ENCODE peak calls at places on chromosomes 7 and 10, in nine cellular contexts. R is H7; L is A549; M is AG04450; S is effector memory CD4-positive, alpha-beta T cell; T is fibroblast of the conjunctiva; A is Kasumi-1; J is WTC11; P is astrocyte. W is an unnamed sample.

GRCh38 chr7:23938937-23939552 is 229.0 kb downstream of the STK31 start:
- DNase-seq in R (peak), L (peak), M (no peak), S (no peak), T (no peak), A (peak), J (peak), P (peak), W (peak)

GRCh38 chr7:88402529-88402928 is 95.8 kb upstream of the STEAP4 start:
- DNase-seq in R (no peak), L (no peak), M (no peak), S (no peak), T (no peak), A (no peak), J (no peak), P (no peak), W (no peak)

GRCh38 chr7:155002411-155003214 is at the start of gene PAXIP1:
- DNase-seq in R (peak), L (peak), M (no peak), S (peak), T (no peak), A (no peak), J (peak), P (peak), W (no peak)

GRCh38 chr7:130022115-130022514 is 29.1 kb downstream of the ZC3HC1 start:
- DNase-seq in R (no peak), L (no peak), M (no peak), S (no peak), T (no peak), A (no peak), J (no peak), P (no peak), W (no peak)

GRCh38 chr7:158026636-158027265 is 560.9 kb downstream of the PTPRN2 start:
- DNase-seq in R (no peak), L (no peak), M (no peak), S (no peak), T (no peak), A (no peak), J (no peak), P (no peak), W (no peak)

GRCh38 chr7:117806011-117806410 is 67.2 kb downstream of the CTTNBP2 start:
- DNase-seq in R (no peak), L (no peak), M (no peak), S (no peak), T (no peak), A (no peak), J (no peak), P (no peak), W (no peak)

GRCh38 chr10:69496352-69497234 is 45.3 kb downstream of the TSPAN15 start:
- DNase-seq in R (no peak), L (no peak), M (no peak), S (no peak), T (no peak), A (no peak), J (no peak), P (no peak), W (no peak)

GRCh38 chr10:46226232-46226631 is 60.6 kb upstream of the ANTXRL start:
- DNase-seq in R (no peak), L (no peak), M (no peak), S (no peak), T (no peak), A (no peak), J (no peak), P (no peak), W (no peak)

GRCh38 chr7:116197355-116197754 is 13.0 kb upstream of the TES start:
- DNase-seq in R (no peak), L (no peak), M (no peak), S (no peak), T (no peak), A (no peak), J (no peak), P (no peak), W (no peak)

GRCh38 chr7:55185321-55185802 is 166.5 kb downstream of the EGFR start:
- DNase-seq in R (no peak), L (no peak), M (no peak), S (no peak), T (no peak), A (no peak), J (no peak), P (no peak), W (no peak)

GRCh38 chr7:69847921-69848612 is 249.8 kb downstream of the AUTS2 start:
- DNase-seq in R (no peak), L (no peak), M (no peak), S (no peak), T (no peak), A (no peak), J (no peak), P (no peak), W (no peak)

GRCh38 chr7:108234281-108234680 is 104.1 kb upstream of the LAMB4 start:
- DNase-seq in R (no peak), L (peak), M (no peak), S (no peak), T (no peak), A (no peak), J (no peak), P (no peak), W (no peak)

GRCh38 chr7:90626011-90626410 is 29.9 kb downstream of the CDK14 start:
- DNase-seq in R (no peak), L (no peak), M (peak), S (no peak), T (no peak), A (no peak), J (no peak), P (peak), W (no peak)

GRCh38 chr7:28032738-28033380 is 147.7 kb downstream of the JAZF1 start:
- DNase-seq in R (no peak), L (peak), M (no peak), S (no peak), T (no peak), A (no peak), J (peak), P (no peak), W (no peak)

GRCh38 chr7:154986200-154986599 is 16.7 kb downstream of the PAXIP1 start:
- DNase-seq in R (no peak), L (no peak), M (no peak), S (no peak), T (no peak), A (no peak), J (no peak), P (no peak), W (no peak)

GRCh38 chr10:1638889-1639418 is 98.4 kb downstream of the ADARB2 start:
- DNase-seq in R (no peak), L (no peak), M (no peak), S (no peak), T (no peak), A (no peak), J (no peak), P (no peak), W (no peak)

GRCh38 chr10:37712489-37713131 is 144.8 kb downstream of the ZNF248 start:
- DNase-seq in R (no peak), L (no peak), M (no peak), S (no peak), T (no peak), A (no peak), J (no peak), P (no peak), W (no peak)